ENCODE peak calls at places on chromosomes 3 and 15, in nine cellular contexts. L is H9, Y is HCT116, D is neural progenitor cell, M is GM23248, R is PC-3, A is A549, I is GM23338, Q is mammary epithelial cell. G is an unnamed sample.

GRCh38 chr15:42152921-42153680 is 3.3 kb downstream of the PLA2G4F start:
- DNase-seq in Q (no peak), L (no peak), R (no peak), M (no peak), I (no peak), A (no peak), D (no peak), Y (no peak), G (no peak)

GRCh38 chr15:33148129-33148850 is 46.2 kb downstream of the FMN1 start:
- DNase-seq in R (no peak), M (no peak), L (no peak), D (no peak), I (no peak), Q (no peak), A (no peak), Y (no peak), G (no peak)

GRCh38 chr3:126208618-126209256 is 28.4 kb upstream of the ALDH1L1 start:
- DNase-seq in R (peak), L (no peak), I (no peak), A (peak), Y (peak), M (peak), D (no peak), Q (peak), G (peak)

GRCh38 chr3:185959609-185960517 is 22.0 kb upstream of the TRA2B start:
- DNase-seq in D (no peak), L (no peak), A (peak), I (no peak), Q (peak), M (peak), Y (no peak), R (peak), G (no peak)

GRCh38 chr3:47867451-47868017 is 64.6 kb downstream of the DHX30 start:
- DNase-seq in M (no peak), Y (no peak), L (no peak), Q (no peak), A (no peak), R (no peak), I (no peak), D (no peak), G (no peak)

GRCh38 chr3:54122046-54122801 is at the start of gene CACNA2D3:
- DNase-seq in M (peak), D (peak), A (no peak), Y (no peak), I (peak), L (peak), R (no peak), Q (peak), G (no peak)

GRCh38 chr3:123036352-123037014 is 8.9 kb upstream of the SEMA5B start:
- DNase-seq in R (peak), I (no peak), A (no peak), Y (no peak), D (no peak), Q (peak), L (no peak), M (peak), G (no peak)

GRCh38 chr3:42895332-42895868 is 10.5 kb upstream of the ZNF662 start:
- DNase-seq in R (no peak), I (no peak), Y (no peak), Q (no peak), M (no peak), A (no peak), D (no peak), L (no peak), G (no peak)

GRCh38 chr3:126465928-126466564 is 9.6 kb downstream of the ZXDC start:
- DNase-seq in R (no peak), A (no peak), I (no peak), M (no peak), Y (no peak), Q (no peak), D (no peak), L (no peak), G (no peak)

GRCh38 chr3:33392703-33393125 is 47.5 kb downstream of the UBP1 start:
- DNase-seq in M (peak), R (peak), Q (peak), Y (peak), D (no peak), I (no peak), A (peak), L (no peak), G (peak)

GRCh38 chr3:43693594-43693993 is 2.9 kb downstream of the ABHD5 start:
- DNase-seq in Y (no peak), L (no peak), Q (peak), M (peak), A (no peak), D (no peak), I (no peak), R (no peak), G (peak)

GRCh38 chr3:126389112-126389791 is 5.5 kb upstream of the CFAP100 start:
- DNase-seq in L (peak), Q (peak), Y (peak), A (peak), I (peak), R (peak), M (peak), D (peak), G (peak)

GRCh38 chr3:168024537-168024941 is 71.2 kb downstream of the GOLIM4 start:
- DNase-seq in M (peak), D (no peak), L (no peak), A (no peak), Q (peak), I (no peak), R (peak), Y (peak), G (no peak)

GRCh38 chr15:34841220-34841841 is 46.0 kb upstream of the ACTC1 start:
- DNase-seq in Q (no peak), L (no peak), Y (no peak), D (no peak), I (no peak), R (peak), A (no peak), M (peak), G (no peak)

GRCh38 chr3:42214064-42214463 is 51.9 kb downstream of the CCK start:
- DNase-seq in Y (no peak), A (no peak), D (no peak), M (no peak), R (no peak), I (no peak), L (no peak), Q (no peak), G (no peak)

GRCh38 chr3:115004201-115005140 is 142.6 kb downstream of the ZBTB20 start:
- DNase-seq in M (no peak), D (no peak), A (no peak), Y (no peak), R (no peak), Q (no peak), L (no peak), I (no peak), G (no peak)

GRCh38 chr15:31758126-31758525 is 272.2 kb upstream of the CHRNA7 start:
- DNase-seq in L (no peak), I (no peak), Q (no peak), D (no peak), Y (peak), A (peak), M (peak), R (peak), G (no peak)

GRCh38 chr3:125137432-125138033 is 75.0 kb downstream of the SLC12A8 start:
- DNase-seq in M (peak), Y (no peak), D (no peak), A (peak), I (no peak), Q (peak), L (no peak), R (peak), G (no peak)

GRCh38 chr3:78178209-78178608 is 1138.3 kb downstream of the ROBO2 start:
- DNase-seq in I (no peak), D (no peak), L (no peak), Q (no peak), M (no peak), R (no peak), Y (no peak), A (no peak), G (no peak)

GRCh38 chr15:101455291-101455916 is 34.1 kb downstream of the PCSK6 start:
- DNase-seq in D (no peak), L (no peak), R (no peak), I (no peak), A (no peak), Y (no peak), M (peak), Q (no peak), G (no peak)

GRCh38 chr15:97968380-97968779 is 7.9 kb downstream of the ARRDC4 start:
- DNase-seq in Q (no peak), M (peak), Y (no peak), R (no peak), D (no peak), L (no peak), A (no peak), I (no peak), G (no peak)

GRCh38 chr3:143207338-143207961 is 87.9 kb downstream of the CHST2 start:
- DNase-seq in M (peak), Y (no peak), R (peak), Q (peak), A (no peak), D (peak), L (no peak), I (no peak), G (no peak)
- H3K4me2 ChIP-seq in M (no peak), Y (no peak), R (no peak), Q (no peak), A (no peak), D (peak), L (no peak), I (no peak), G (no peak)

GRCh38 chr3:184575701-184576100 is 14.1 kb downstream of the EPHB3 start:
- DNase-seq in L (no peak), R (no peak), I (no peak), Y (no peak), Q (no peak), A (no peak), D (no peak), M (no peak), G (no peak)
- H3K4me2 ChIP-seq in L (no peak), R (no peak), I (no peak), Y (no peak), Q (no peak), A (no peak), D (no peak), M (no peak), G (no peak)

GRCh38 chr3:87317779-87318178 is 41.4 kb upstream of the POU1F1 start:
- DNase-seq in Y (no peak), I (no peak), R (peak), A (no peak), D (no peak), L (no peak), M (no peak), Q (no peak), G (no peak)
- H3K4me2 ChIP-seq in Y (no peak), I (no peak), R (peak), A (peak), D (no peak), L (no peak), M (no peak), Q (no peak), G (no peak)

DNA sequence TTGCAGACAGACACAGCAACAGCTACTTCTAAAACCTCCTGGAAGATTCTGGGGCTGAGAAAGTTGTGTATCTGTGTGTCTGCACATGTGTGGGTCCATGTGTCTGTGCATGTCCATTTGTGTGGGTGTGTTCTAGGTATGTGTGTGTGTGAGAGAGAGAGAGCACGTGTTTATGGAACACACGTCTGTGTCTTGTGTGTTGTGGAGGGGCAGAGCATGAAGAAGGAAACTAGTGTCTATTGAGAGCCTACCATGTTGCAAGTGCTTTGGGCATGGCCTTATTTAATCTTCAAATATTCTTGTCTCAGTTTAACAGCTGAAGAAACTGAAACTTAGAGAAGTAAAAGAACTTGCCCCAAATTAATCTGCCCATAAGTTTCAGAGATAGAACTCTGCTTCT is 327.5 kb downstream of the UACA start:
- DNase-seq in L (no peak), R (no peak), A (no peak), M (no peak), Q (no peak), I (no peak), Y (no peak), D (no peak), G (no peak)
- H3K4me2 ChIP-seq in L (no peak), R (no peak), A (no peak), M (no peak), Q (no peak), I (no peak), Y (no peak), D (no peak), G (no peak)